ENCODE peak calls at places on chromosome 14, in ten cellular contexts. One of them, this sample, is unnamed. For H3K36me3 and H3K4me1, the result is how much of the 10 kb centered on the place peaks cover.

GRCh38 chr14:70622111-70622712 is 19.5 kb upstream of the TTC9 start:
- DNase-seq in naive thymus-derived CD4-positive, alpha-beta T cell: peak
- DNase-seq in right lobe of liver: peak
- DNase-seq in mammary epithelial cell: peak
- DNase-seq in body of pancreas: peak
- DNase-seq in uterus: no peak
- DNase-seq in CD8-positive, alpha-beta T cell: peak
- DNase-seq in cardiac muscle cell: peak
- DNase-seq in lung: no peak
- DNase-seq in sigmoid colon: no peak
- DNase-seq in this sample: no peak

GRCh38 chr14:99540196-99541032 is 59.2 kb downstream of the CCNK start:
- DNase-seq in mammary epithelial cell: no peak
- DNase-seq in body of pancreas: no peak
- DNase-seq in sigmoid colon: no peak
- DNase-seq in CD8-positive, alpha-beta T cell: no peak
- DNase-seq in naive thymus-derived CD4-positive, alpha-beta T cell: no peak
- DNase-seq in right lobe of liver: no peak
- DNase-seq in uterus: no peak
- DNase-seq in lung: no peak
- DNase-seq in cardiac muscle cell: no peak
- DNase-seq in this sample: no peak

GRCh38 chr14:40981247-40981646 is 625.4 kb upstream of the LRFN5 start:
- DNase-seq in cardiac muscle cell: no peak
- DNase-seq in CD8-positive, alpha-beta T cell: no peak
- DNase-seq in body of pancreas: no peak
- DNase-seq in naive thymus-derived CD4-positive, alpha-beta T cell: no peak
- DNase-seq in lung: no peak
- DNase-seq in mammary epithelial cell: no peak
- DNase-seq in right lobe of liver: no peak
- DNase-seq in sigmoid colon: no peak
- DNase-seq in uterus: no peak
- DNase-seq in this sample: no peak

GRCh38 chr14:72701610-72702009 is 192.3 kb downstream of the DPF3 start:
- DNase-seq in mammary epithelial cell: no peak
- DNase-seq in cardiac muscle cell: no peak
- DNase-seq in lung: no peak
- DNase-seq in sigmoid colon: no peak
- DNase-seq in CD8-positive, alpha-beta T cell: no peak
- DNase-seq in right lobe of liver: no peak
- DNase-seq in naive thymus-derived CD4-positive, alpha-beta T cell: no peak
- DNase-seq in body of pancreas: no peak
- DNase-seq in uterus: no peak
- DNase-seq in this sample: no peak

GRCh38 chr14:69693145-69693544 is 73.8 kb upstream of the SRSF5 start:
- DNase-seq in body of pancreas: peak
- DNase-seq in CD8-positive, alpha-beta T cell: no peak
- DNase-seq in lung: no peak
- DNase-seq in naive thymus-derived CD4-positive, alpha-beta T cell: no peak
- DNase-seq in right lobe of liver: no peak
- DNase-seq in cardiac muscle cell: no peak
- DNase-seq in sigmoid colon: no peak
- DNase-seq in mammary epithelial cell: no peak
- DNase-seq in uterus: no peak
- DNase-seq in this sample: no peak

GRCh38 chr14:43503508-43503907 is 1003.6 kb downstream of the FSCB start:
- DNase-seq in naive thymus-derived CD4-positive, alpha-beta T cell: no peak
- DNase-seq in CD8-positive, alpha-beta T cell: no peak
- DNase-seq in body of pancreas: no peak
- DNase-seq in right lobe of liver: no peak
- DNase-seq in mammary epithelial cell: no peak
- DNase-seq in uterus: no peak
- DNase-seq in sigmoid colon: no peak
- DNase-seq in lung: no peak
- DNase-seq in cardiac muscle cell: no peak
- DNase-seq in this sample: no peak

GRCh38 chr14:59363545-59364226 is 101.5 kb downstream of the GPR135 start:
- DNase-seq in body of pancreas: no peak
- DNase-seq in CD8-positive, alpha-beta T cell: no peak
- DNase-seq in right lobe of liver: no peak
- DNase-seq in sigmoid colon: no peak
- DNase-seq in uterus: no peak
- DNase-seq in lung: no peak
- DNase-seq in naive thymus-derived CD4-positive, alpha-beta T cell: no peak
- DNase-seq in mammary epithelial cell: peak
- DNase-seq in cardiac muscle cell: no peak
- DNase-seq in this sample: no peak

GRCh38 chr14:35482994-35483515 is 50.9 kb upstream of the INSM2 start:
- DNase-seq in body of pancreas: no peak
- DNase-seq in CD8-positive, alpha-beta T cell: no peak
- DNase-seq in lung: no peak
- DNase-seq in cardiac muscle cell: no peak
- DNase-seq in sigmoid colon: no peak
- DNase-seq in uterus: no peak
- DNase-seq in right lobe of liver: no peak
- DNase-seq in mammary epithelial cell: no peak
- DNase-seq in naive thymus-derived CD4-positive, alpha-beta T cell: no peak
- DNase-seq in this sample: no peak

GRCh38 chr14:75277000-75277795 is 1.4 kb upstream of the FOS start:
- DNase-seq in right lobe of liver: peak
- DNase-seq in body of pancreas: peak
- DNase-seq in uterus: peak
- DNase-seq in CD8-positive, alpha-beta T cell: peak
- DNase-seq in sigmoid colon: peak
- DNase-seq in lung: peak
- DNase-seq in mammary epithelial cell: peak
- DNase-seq in cardiac muscle cell: peak
- DNase-seq in naive thymus-derived CD4-positive, alpha-beta T cell: peak
- DNase-seq in this sample: peak

GRCh38 chr14:75273272-75274044 is 5.2 kb upstream of the FOS start:
- DNase-seq in body of pancreas: no peak
- DNase-seq in uterus: peak
- DNase-seq in naive thymus-derived CD4-positive, alpha-beta T cell: no peak
- DNase-seq in CD8-positive, alpha-beta T cell: no peak
- DNase-seq in sigmoid colon: peak
- DNase-seq in right lobe of liver: no peak
- DNase-seq in mammary epithelial cell: peak
- DNase-seq in lung: no peak
- DNase-seq in cardiac muscle cell: peak
- DNase-seq in this sample: no peak

GRCh38 chr14:75275598-75275997 is 3.0 kb upstream of the FOS start:
- DNase-seq in mammary epithelial cell: no peak
- DNase-seq in uterus: no peak
- DNase-seq in cardiac muscle cell: no peak
- DNase-seq in naive thymus-derived CD4-positive, alpha-beta T cell: no peak
- DNase-seq in sigmoid colon: peak
- DNase-seq in lung: no peak
- DNase-seq in right lobe of liver: no peak
- DNase-seq in body of pancreas: no peak
- DNase-seq in CD8-positive, alpha-beta T cell: no peak
- DNase-seq in this sample: no peak

GRCh38 chr14:75274045-75274898 is 4.4 kb upstream of the FOS start:
- DNase-seq in mammary epithelial cell: no peak
- DNase-seq in naive thymus-derived CD4-positive, alpha-beta T cell: no peak
- DNase-seq in CD8-positive, alpha-beta T cell: no peak
- DNase-seq in body of pancreas: no peak
- DNase-seq in lung: no peak
- DNase-seq in sigmoid colon: no peak
- DNase-seq in uterus: no peak
- DNase-seq in right lobe of liver: no peak
- DNase-seq in cardiac muscle cell: no peak
- DNase-seq in this sample: no peak

DNA sequence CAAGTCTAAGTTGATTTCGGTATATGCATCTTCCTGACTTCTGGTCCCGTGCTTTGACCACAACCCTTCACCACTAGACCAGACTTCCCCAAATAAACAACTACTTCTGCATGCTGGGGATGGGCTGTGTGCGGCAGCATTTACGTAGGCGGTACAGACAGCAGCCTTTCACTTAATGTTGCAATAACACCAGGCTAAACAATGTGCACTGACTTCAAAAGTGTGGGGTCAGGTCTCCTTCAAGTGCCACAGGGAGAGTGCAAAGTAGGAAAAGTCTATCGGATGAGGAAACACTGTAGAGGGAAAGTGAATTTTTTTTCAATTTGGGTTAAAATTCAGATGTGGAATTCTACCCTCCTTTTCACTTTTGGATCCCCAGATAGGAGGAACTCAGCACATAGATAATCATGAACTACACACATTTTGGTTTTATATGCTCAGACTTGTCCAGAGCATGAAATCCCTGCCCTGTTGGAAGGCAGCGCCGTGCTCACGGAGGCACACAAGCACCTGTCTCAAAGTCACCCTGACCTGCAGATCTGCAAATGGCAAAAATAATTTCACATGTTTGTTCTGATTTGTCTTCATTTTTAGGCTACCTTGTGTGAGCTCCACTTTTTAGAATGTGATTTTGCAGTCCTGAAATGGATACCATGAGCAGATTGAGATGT is 3.6 kb upstream of the FOS start:
- DNase-seq in mammary epithelial cell: no peak
- DNase-seq in sigmoid colon: peak
- DNase-seq in right lobe of liver: no peak
- DNase-seq in lung: peak
- DNase-seq in naive thymus-derived CD4-positive, alpha-beta T cell: peak
- DNase-seq in uterus: no peak
- DNase-seq in cardiac muscle cell: no peak
- DNase-seq in CD8-positive, alpha-beta T cell: peak
- DNase-seq in body of pancreas: peak
- DNase-seq in this sample: no peak
- H3K36me3 ChIP-seq in mammary epithelial cell: under half
- H3K36me3 ChIP-seq in sigmoid colon: under half
- H3K36me3 ChIP-seq in right lobe of liver: under half
- H3K36me3 ChIP-seq in lung: under half
- H3K36me3 ChIP-seq in naive thymus-derived CD4-positive, alpha-beta T cell: under half
- H3K36me3 ChIP-seq in uterus: under half
- H3K36me3 ChIP-seq in cardiac muscle cell: under half
- H3K36me3 ChIP-seq in CD8-positive, alpha-beta T cell: under half
- H3K36me3 ChIP-seq in body of pancreas: under half
- H3K36me3 ChIP-seq in this sample: under half

GRCh38 chr14:63295231-63295685 is 23.5 kb downstream of the GPHB5 start:
- DNase-seq in lung: no peak
- DNase-seq in body of pancreas: no peak
- DNase-seq in CD8-positive, alpha-beta T cell: no peak
- DNase-seq in naive thymus-derived CD4-positive, alpha-beta T cell: no peak
- DNase-seq in mammary epithelial cell: no peak
- DNase-seq in uterus: no peak
- DNase-seq in sigmoid colon: no peak
- DNase-seq in right lobe of liver: no peak
- DNase-seq in cardiac muscle cell: no peak
- DNase-seq in this sample: no peak
- H3K4me1 ChIP-seq in lung: under half
- H3K4me1 ChIP-seq in body of pancreas: under half
- H3K4me1 ChIP-seq in CD8-positive, alpha-beta T cell: under half
- H3K4me1 ChIP-seq in naive thymus-derived CD4-positive, alpha-beta T cell: under half
- H3K4me1 ChIP-seq in mammary epithelial cell: under half
- H3K4me1 ChIP-seq in uterus: under half
- H3K4me1 ChIP-seq in sigmoid colon: under half
- H3K4me1 ChIP-seq in right lobe of liver: under half
- H3K4me1 ChIP-seq in cardiac muscle cell: under half
- H3K4me1 ChIP-seq in this sample: under half

GRCh38 chr14:36522972-36523685 is 3.1 kb upstream of the NKX2-1 start:
- DNase-seq in right lobe of liver: no peak
- DNase-seq in sigmoid colon: no peak
- DNase-seq in lung: no peak
- DNase-seq in body of pancreas: no peak
- DNase-seq in cardiac muscle cell: no peak
- DNase-seq in CD8-positive, alpha-beta T cell: no peak
- DNase-seq in mammary epithelial cell: no peak
- DNase-seq in naive thymus-derived CD4-positive, alpha-beta T cell: no peak
- DNase-seq in uterus: no peak
- DNase-seq in this sample: no peak

GRCh38 chr14:36520601-36521525 is 831 bp upstream of the NKX2-1 start:
- DNase-seq in mammary epithelial cell: peak
- DNase-seq in body of pancreas: no peak
- DNase-seq in uterus: no peak
- DNase-seq in lung: peak
- DNase-seq in naive thymus-derived CD4-positive, alpha-beta T cell: no peak
- DNase-seq in cardiac muscle cell: peak
- DNase-seq in sigmoid colon: no peak
- DNase-seq in right lobe of liver: peak
- DNase-seq in CD8-positive, alpha-beta T cell: no peak
- DNase-seq in this sample: no peak

GRCh38 chr14:36522347-36522971 is 2.4 kb upstream of the NKX2-1 start:
- DNase-seq in naive thymus-derived CD4-positive, alpha-beta T cell: no peak
- DNase-seq in mammary epithelial cell: no peak
- DNase-seq in cardiac muscle cell: no peak
- DNase-seq in CD8-positive, alpha-beta T cell: no peak
- DNase-seq in right lobe of liver: no peak
- DNase-seq in uterus: no peak
- DNase-seq in lung: no peak
- DNase-seq in body of pancreas: no peak
- DNase-seq in sigmoid colon: no peak
- DNase-seq in this sample: no peak

GRCh38 chr14:36519431-36520321 is at the start of gene NKX2-1:
- DNase-seq in cardiac muscle cell: no peak
- DNase-seq in uterus: no peak
- DNase-seq in CD8-positive, alpha-beta T cell: no peak
- DNase-seq in body of pancreas: no peak
- DNase-seq in lung: peak
- DNase-seq in right lobe of liver: no peak
- DNase-seq in sigmoid colon: no peak
- DNase-seq in mammary epithelial cell: no peak
- DNase-seq in naive thymus-derived CD4-positive, alpha-beta T cell: no peak
- DNase-seq in this sample: no peak

DNA sequence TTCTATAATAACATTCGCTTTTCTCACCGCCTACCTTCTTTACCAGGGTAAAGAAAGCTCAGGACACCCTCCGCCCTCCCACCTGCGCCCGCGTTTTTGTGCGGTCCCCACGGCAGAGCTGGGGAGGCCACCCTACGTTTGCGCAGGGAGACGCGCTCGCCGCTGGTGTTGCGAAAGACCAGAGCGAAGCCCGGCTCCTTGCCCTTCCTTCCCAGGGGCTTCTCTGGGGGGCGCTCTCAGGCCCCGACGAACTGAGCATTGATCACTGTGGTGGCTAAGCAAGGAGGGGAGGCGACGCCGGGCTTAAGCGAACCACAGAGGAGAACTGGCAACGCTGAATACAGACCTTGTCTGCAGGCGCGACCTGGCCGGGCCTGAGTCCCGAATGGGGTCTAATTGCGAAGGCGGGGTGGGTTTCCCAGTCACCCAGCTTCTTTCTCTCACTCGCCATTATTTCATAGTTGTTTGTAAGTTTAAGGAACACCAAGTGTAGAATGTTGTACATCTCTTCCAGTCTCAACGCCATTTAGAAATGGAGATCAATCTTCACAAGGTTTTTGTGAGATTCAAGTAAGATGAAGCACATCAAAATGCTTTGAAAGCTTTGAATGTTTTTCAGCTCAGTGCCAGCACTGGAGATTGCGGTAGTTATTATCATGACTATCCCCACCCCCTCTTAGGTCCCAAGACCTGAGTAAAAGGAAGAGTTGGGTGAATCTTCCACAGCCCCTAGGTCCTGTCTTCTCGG is 1.7 kb upstream of the NKX2-1 start:
- DNase-seq in lung: peak
- DNase-seq in cardiac muscle cell: no peak
- DNase-seq in sigmoid colon: no peak
- DNase-seq in body of pancreas: no peak
- DNase-seq in CD8-positive, alpha-beta T cell: no peak
- DNase-seq in mammary epithelial cell: no peak
- DNase-seq in naive thymus-derived CD4-positive, alpha-beta T cell: no peak
- DNase-seq in uterus: no peak
- DNase-seq in right lobe of liver: no peak
- DNase-seq in this sample: no peak
- H3K4me3 ChIP-seq in lung: no peak
- H3K4me3 ChIP-seq in cardiac muscle cell: no peak
- H3K4me3 ChIP-seq in sigmoid colon: no peak
- H3K4me3 ChIP-seq in body of pancreas: no peak
- H3K4me3 ChIP-seq in CD8-positive, alpha-beta T cell: no peak
- H3K4me3 ChIP-seq in mammary epithelial cell: no peak
- H3K4me3 ChIP-seq in naive thymus-derived CD4-positive, alpha-beta T cell: no peak
- H3K4me3 ChIP-seq in uterus: no peak
- H3K4me3 ChIP-seq in right lobe of liver: no peak
- H3K4me3 ChIP-seq in this sample: peak

GRCh38 chr14:75081835-75082234 is 12.4 kb downstream of the ZC2HC1C start:
- DNase-seq in body of pancreas: no peak
- DNase-seq in mammary epithelial cell: no peak
- DNase-seq in sigmoid colon: no peak
- DNase-seq in uterus: no peak
- DNase-seq in right lobe of liver: no peak
- DNase-seq in CD8-positive, alpha-beta T cell: no peak
- DNase-seq in lung: no peak
- DNase-seq in naive thymus-derived CD4-positive, alpha-beta T cell: no peak
- DNase-seq in cardiac muscle cell: no peak
- DNase-seq in this sample: no peak

GRCh38 chr14:75088153-75088552 is 18.7 kb downstream of the ZC2HC1C start:
- DNase-seq in lung: no peak
- DNase-seq in uterus: no peak
- DNase-seq in naive thymus-derived CD4-positive, alpha-beta T cell: no peak
- DNase-seq in mammary epithelial cell: no peak
- DNase-seq in body of pancreas: no peak
- DNase-seq in sigmoid colon: no peak
- DNase-seq in CD8-positive, alpha-beta T cell: no peak
- DNase-seq in right lobe of liver: no peak
- DNase-seq in cardiac muscle cell: no peak
- DNase-seq in this sample: no peak

GRCh38 chr14:75084513-75084912 is 15.1 kb downstream of the ZC2HC1C start:
- DNase-seq in sigmoid colon: no peak
- DNase-seq in body of pancreas: peak
- DNase-seq in mammary epithelial cell: peak
- DNase-seq in naive thymus-derived CD4-positive, alpha-beta T cell: no peak
- DNase-seq in CD8-positive, alpha-beta T cell: no peak
- DNase-seq in lung: no peak
- DNase-seq in cardiac muscle cell: no peak
- DNase-seq in uterus: no peak
- DNase-seq in right lobe of liver: no peak
- DNase-seq in this sample: no peak

GRCh38 chr14:75079521-75079920 is 10.1 kb downstream of the ZC2HC1C start:
- DNase-seq in uterus: no peak
- DNase-seq in lung: no peak
- DNase-seq in cardiac muscle cell: no peak
- DNase-seq in body of pancreas: no peak
- DNase-seq in CD8-positive, alpha-beta T cell: no peak
- DNase-seq in mammary epithelial cell: no peak
- DNase-seq in right lobe of liver: no peak
- DNase-seq in sigmoid colon: no peak
- DNase-seq in naive thymus-derived CD4-positive, alpha-beta T cell: no peak
- DNase-seq in this sample: no peak

DNA sequence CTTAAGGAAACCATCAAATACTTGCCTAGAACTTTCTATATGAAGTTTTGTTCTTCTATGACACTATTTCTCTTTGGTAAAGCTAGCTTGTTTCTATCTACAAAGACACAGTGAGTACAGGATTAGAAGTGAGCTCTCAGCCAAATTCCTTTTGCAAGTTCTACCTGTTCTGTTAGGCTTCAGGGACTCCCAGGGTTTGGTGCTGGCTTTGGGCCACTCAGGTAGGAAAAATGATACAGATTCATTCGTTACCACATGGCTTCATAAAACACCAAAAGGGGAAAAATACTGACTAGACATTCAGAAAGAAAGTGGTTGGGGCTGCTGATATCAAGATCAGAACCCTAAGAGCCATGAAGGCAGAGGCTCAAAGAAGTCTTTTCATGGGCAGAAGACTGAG is 13.8 kb downstream of the ZC2HC1C start:
- DNase-seq in lung: no peak
- DNase-seq in right lobe of liver: no peak
- DNase-seq in mammary epithelial cell: no peak
- DNase-seq in body of pancreas: peak
- DNase-seq in sigmoid colon: no peak
- DNase-seq in naive thymus-derived CD4-positive, alpha-beta T cell: no peak
- DNase-seq in CD8-positive, alpha-beta T cell: no peak
- DNase-seq in cardiac muscle cell: no peak
- DNase-seq in uterus: no peak
- DNase-seq in this sample: no peak
- H3K36me3 ChIP-seq in lung: under half
- H3K36me3 ChIP-seq in right lobe of liver: under half
- H3K36me3 ChIP-seq in mammary epithelial cell: under half
- H3K36me3 ChIP-seq in body of pancreas: under half
- H3K36me3 ChIP-seq in sigmoid colon: under half
- H3K36me3 ChIP-seq in naive thymus-derived CD4-positive, alpha-beta T cell: under half
- H3K36me3 ChIP-seq in CD8-positive, alpha-beta T cell: under half
- H3K36me3 ChIP-seq in cardiac muscle cell: half or more
- H3K36me3 ChIP-seq in uterus: under half
- H3K36me3 ChIP-seq in this sample: under half